ENCODE peak calls at places on chromosomes 3 and 15, in six cellular contexts. One of them, this sample, is unnamed.

GRCh38 chr3:41033956-41034519 is 165.3 kb upstream of the CTNNB1 start:
- DNase-seq in effector memory CD8-positive, alpha-beta T cell: no peak
- DNase-seq in COR-L47: no peak
- DNase-seq in naive thymus-derived CD8-positive, alpha-beta T cell: no peak
- DNase-seq in HS-5: no peak
- DNase-seq in H7: peak; percentile 26
- DNase-seq in this sample: no peak

GRCh38 chr15:90232941-90233700 is 620 bp downstream of the CIB1 start:
- DNase-seq in effector memory CD8-positive, alpha-beta T cell: no peak
- DNase-seq in COR-L47: no peak
- DNase-seq in naive thymus-derived CD8-positive, alpha-beta T cell: no peak
- DNase-seq in HS-5: peak; percentile 16
- DNase-seq in H7: peak; percentile 92
- DNase-seq in this sample: no peak

GRCh38 chr3:181722156-181722555 is 10.4 kb downstream of the SOX2 start:
- DNase-seq in effector memory CD8-positive, alpha-beta T cell: no peak
- DNase-seq in COR-L47: peak; percentile 82
- DNase-seq in naive thymus-derived CD8-positive, alpha-beta T cell: no peak
- DNase-seq in HS-5: no peak
- DNase-seq in H7: peak; percentile 81
- DNase-seq in this sample: no peak

GRCh38 chr3:32896143-32896542 is 55.3 kb upstream of the CCR4 start:
- DNase-seq in effector memory CD8-positive, alpha-beta T cell: no peak
- DNase-seq in COR-L47: no peak
- DNase-seq in naive thymus-derived CD8-positive, alpha-beta T cell: no peak
- DNase-seq in HS-5: no peak
- DNase-seq in H7: no peak
- DNase-seq in this sample: no peak

GRCh38 chr15:64532515-64532914 is 72.1 kb downstream of the ZNF609 start:
- DNase-seq in effector memory CD8-positive, alpha-beta T cell: no peak
- DNase-seq in COR-L47: no peak
- DNase-seq in naive thymus-derived CD8-positive, alpha-beta T cell: no peak
- DNase-seq in HS-5: no peak
- DNase-seq in H7: no peak
- DNase-seq in this sample: no peak

GRCh38 chr3:188641076-188641475 is 487.1 kb downstream of the LPP start:
- DNase-seq in effector memory CD8-positive, alpha-beta T cell: no peak
- DNase-seq in COR-L47: no peak
- DNase-seq in naive thymus-derived CD8-positive, alpha-beta T cell: no peak
- DNase-seq in HS-5: no peak
- DNase-seq in H7: no peak
- DNase-seq in this sample: no peak

GRCh38 chr15:62439543-62440016 is 274.5 kb upstream of the C2CD4B start:
- DNase-seq in effector memory CD8-positive, alpha-beta T cell: no peak
- DNase-seq in COR-L47: no peak
- DNase-seq in naive thymus-derived CD8-positive, alpha-beta T cell: no peak
- DNase-seq in HS-5: no peak
- DNase-seq in H7: no peak
- DNase-seq in this sample: no peak

GRCh38 chr3:123039178-123039577 is 11.6 kb upstream of the SEMA5B start:
- DNase-seq in effector memory CD8-positive, alpha-beta T cell: no peak
- DNase-seq in COR-L47: peak; percentile 67
- DNase-seq in naive thymus-derived CD8-positive, alpha-beta T cell: no peak
- DNase-seq in HS-5: no peak
- DNase-seq in H7: no peak
- DNase-seq in this sample: peak; percentile 80

GRCh38 chr3:151459360-151459759 is 1.5 kb downstream of the IGSF10 start:
- DNase-seq in effector memory CD8-positive, alpha-beta T cell: no peak
- DNase-seq in COR-L47: no peak
- DNase-seq in naive thymus-derived CD8-positive, alpha-beta T cell: no peak
- DNase-seq in HS-5: no peak
- DNase-seq in H7: no peak
- DNase-seq in this sample: no peak

GRCh38 chr3:143240921-143241320 is 121.3 kb downstream of the CHST2 start:
- DNase-seq in effector memory CD8-positive, alpha-beta T cell: no peak
- DNase-seq in COR-L47: no peak
- DNase-seq in naive thymus-derived CD8-positive, alpha-beta T cell: no peak
- DNase-seq in HS-5: no peak
- DNase-seq in H7: no peak
- DNase-seq in this sample: no peak

GRCh38 chr3:185270262-185270955 is 16.6 kb upstream of the EHHADH start:
- DNase-seq in effector memory CD8-positive, alpha-beta T cell: no peak
- DNase-seq in COR-L47: peak; percentile 67
- DNase-seq in naive thymus-derived CD8-positive, alpha-beta T cell: no peak
- DNase-seq in HS-5: no peak
- DNase-seq in H7: peak; percentile 71
- DNase-seq in this sample: peak; percentile 90

GRCh38 chr3:193794002-193794835 is 201.2 kb downstream of the OPA1 start:
- DNase-seq in effector memory CD8-positive, alpha-beta T cell: no peak
- DNase-seq in COR-L47: no peak
- DNase-seq in naive thymus-derived CD8-positive, alpha-beta T cell: no peak
- DNase-seq in HS-5: no peak
- DNase-seq in H7: no peak
- DNase-seq in this sample: no peak

GRCh38 chr3:52004158-52004787 is 8.6 kb upstream of the RPL29 start:
- DNase-seq in effector memory CD8-positive, alpha-beta T cell: no peak
- DNase-seq in COR-L47: no peak
- DNase-seq in naive thymus-derived CD8-positive, alpha-beta T cell: no peak
- DNase-seq in HS-5: no peak
- DNase-seq in H7: peak; percentile 90
- DNase-seq in this sample: no peak

GRCh38 chr3:15055019-15055557 is 10.0 kb downstream of the MRPS25 start:
- DNase-seq in effector memory CD8-positive, alpha-beta T cell: peak; percentile 52
- DNase-seq in COR-L47: no peak
- DNase-seq in naive thymus-derived CD8-positive, alpha-beta T cell: peak; percentile 17
- DNase-seq in HS-5: no peak
- DNase-seq in H7: no peak
- DNase-seq in this sample: no peak

GRCh38 chr3:51547274-51547673 is 8.8 kb downstream of the RAD54L2 start:
- DNase-seq in effector memory CD8-positive, alpha-beta T cell: no peak
- DNase-seq in COR-L47: no peak
- DNase-seq in naive thymus-derived CD8-positive, alpha-beta T cell: no peak
- DNase-seq in HS-5: no peak
- DNase-seq in H7: no peak
- DNase-seq in this sample: no peak

GRCh38 chr3:87390821-87391220 is 114.4 kb upstream of the POU1F1 start:
- DNase-seq in effector memory CD8-positive, alpha-beta T cell: no peak
- DNase-seq in COR-L47: no peak
- DNase-seq in naive thymus-derived CD8-positive, alpha-beta T cell: no peak
- DNase-seq in HS-5: no peak
- DNase-seq in H7: no peak
- DNase-seq in this sample: no peak

GRCh38 chr3:29557186-29557585 is 276.3 kb downstream of the RBMS3 start:
- DNase-seq in effector memory CD8-positive, alpha-beta T cell: no peak
- DNase-seq in COR-L47: no peak
- DNase-seq in naive thymus-derived CD8-positive, alpha-beta T cell: no peak
- DNase-seq in HS-5: no peak
- DNase-seq in H7: no peak
- DNase-seq in this sample: no peak

GRCh38 chr3:128152419-128153155 is 694 bp upstream of the EEFSEC start:
- DNase-seq in effector memory CD8-positive, alpha-beta T cell: no peak
- DNase-seq in COR-L47: peak; percentile 83
- DNase-seq in naive thymus-derived CD8-positive, alpha-beta T cell: peak; percentile 84
- DNase-seq in HS-5: no peak
- DNase-seq in H7: peak; percentile 57
- DNase-seq in this sample: peak; percentile 84

GRCh38 chr15:77143606-77144005 is 72.7 kb upstream of the TSPAN3 start:
- DNase-seq in effector memory CD8-positive, alpha-beta T cell: no peak
- DNase-seq in COR-L47: no peak
- DNase-seq in naive thymus-derived CD8-positive, alpha-beta T cell: no peak
- DNase-seq in HS-5: no peak
- DNase-seq in H7: no peak
- DNase-seq in this sample: no peak

GRCh38 chr3:197424674-197425484 is 126.5 kb upstream of the DLG1 start:
- DNase-seq in effector memory CD8-positive, alpha-beta T cell: no peak
- DNase-seq in COR-L47: no peak
- DNase-seq in naive thymus-derived CD8-positive, alpha-beta T cell: no peak
- DNase-seq in HS-5: no peak
- DNase-seq in H7: no peak
- DNase-seq in this sample: no peak

GRCh38 chr15:56894601-56895000 is 23.8 kb upstream of the TCF12 start:
- DNase-seq in effector memory CD8-positive, alpha-beta T cell: no peak
- DNase-seq in COR-L47: no peak
- DNase-seq in naive thymus-derived CD8-positive, alpha-beta T cell: no peak
- DNase-seq in HS-5: no peak
- DNase-seq in H7: no peak
- DNase-seq in this sample: no peak

GRCh38 chr3:100155105-100155504 is 40.8 kb upstream of the FILIP1L start:
- DNase-seq in effector memory CD8-positive, alpha-beta T cell: no peak
- DNase-seq in COR-L47: no peak
- DNase-seq in naive thymus-derived CD8-positive, alpha-beta T cell: no peak
- DNase-seq in HS-5: peak; percentile 30
- DNase-seq in H7: no peak
- DNase-seq in this sample: no peak

GRCh38 chr3:44522494-44522933 is 32.5 kb upstream of the ZKSCAN7 start:
- DNase-seq in effector memory CD8-positive, alpha-beta T cell: no peak
- DNase-seq in COR-L47: no peak
- DNase-seq in naive thymus-derived CD8-positive, alpha-beta T cell: no peak
- DNase-seq in HS-5: no peak
- DNase-seq in H7: no peak
- DNase-seq in this sample: no peak